ENCODE peak calls at places on chromosome 13, in four cellular contexts. W, I, R and C are unnamed samples. For H3K9me3, the result is how much of the 10 kb centered on the place peaks cover.

GRCh38 chr13:99312493-99312883 is 5.3 kb upstream of the GPR183 start:
- DNase-seq in I (peak), W (no peak), R (no peak), C (no peak)

GRCh38 chr13:75468602-75469001 is 13.4 kb downstream of the TBC1D4 start:
- DNase-seq in I (no peak), R (no peak), W (no peak), C (no peak)

GRCh38 chr13:76825415-76825814 is 60.8 kb downstream of the KCTD12 start:
- DNase-seq in I (no peak), R (no peak), W (no peak), C (no peak)

GRCh38 chr13:51500687-51501086 is 47.9 kb upstream of the INTS6 start:
- DNase-seq in R (no peak), I (no peak), W (no peak), C (no peak)

GRCh38 chr13:24348797-24349515 is 39.6 kb downstream of the C1QTNF9 start:
- DNase-seq in I (peak), W (peak), R (peak), C (peak)

GRCh38 chr13:39016789-39017188 is 21.1 kb downstream of the PROSER1 start:
- DNase-seq in I (no peak), R (no peak), W (no peak), C (peak)

GRCh38 chr13:100564444-100565223 is 24.0 kb downstream of the GGACT start:
- DNase-seq in W (no peak), R (no peak), I (no peak), C (no peak)

GRCh38 chr13:78689011-78689410 is 30.1 kb upstream of the OBI1 start:
- DNase-seq in I (no peak), R (no peak), W (no peak), C (peak)

GRCh38 chr13:88288326-88288725 is 617.2 kb downstream of the SLITRK5 start:
- DNase-seq in W (no peak), R (no peak), I (no peak), C (no peak)

GRCh38 chr13:97762141-97762540 is 191.3 kb upstream of the IPO5 start:
- DNase-seq in R (no peak), W (no peak), I (no peak), C (no peak)

GRCh38 chr13:97753269-97753668 is 200.2 kb upstream of the IPO5 start:
- DNase-seq in I (no peak), R (no peak), W (no peak), C (no peak)

GRCh38 chr13:97757807-97758206 is 195.7 kb upstream of the IPO5 start:
- DNase-seq in R (no peak), I (no peak), W (no peak), C (no peak)

GRCh38 chr13:97753942-97754670 is 199.4 kb upstream of the IPO5 start:
- DNase-seq in W (no peak), I (no peak), R (no peak), C (no peak)

GRCh38 chr13:97758317-97758716 is 195.2 kb upstream of the IPO5 start:
- DNase-seq in I (no peak), R (no peak), W (no peak), C (no peak)
- H3K9me3 ChIP-seq in I (under half), R (under half), W (under half), C (under half)

GRCh38 chr13:73075546-73075945 is 16.7 kb downstream of the KLF5 start:
- DNase-seq in W (no peak), R (peak), I (no peak), C (peak)

GRCh38 chr13:73070451-73070850 is 11.6 kb downstream of the KLF5 start:
- DNase-seq in I (no peak), W (no peak), R (peak), C (peak)

GRCh38 chr13:73073050-73073449 is 14.2 kb downstream of the KLF5 start:
- DNase-seq in R (peak), W (no peak), I (no peak), C (peak)

GRCh38 chr13:73074101-73074500 is 15.3 kb downstream of the KLF5 start:
- DNase-seq in I (no peak), R (peak), W (no peak), C (peak)

GRCh38 chr13:73072501-73072900 is 13.7 kb downstream of the KLF5 start:
- DNase-seq in I (no peak), W (no peak), R (peak), C (peak)
- H3K27ac ChIP-seq in I (peak), W (peak), R (peak), C (peak)

GRCh38 chr13:49878682-49879081 is 57.5 kb downstream of the SPRYD7 start:
- DNase-seq in R (no peak), I (no peak), W (no peak), C (no peak)

GRCh38 chr13:49874430-49874829 is 61.7 kb downstream of the SPRYD7 start:
- DNase-seq in I (no peak), W (no peak), R (no peak), C (no peak)

GRCh38 chr13:49877629-49878218 is 58.4 kb downstream of the SPRYD7 start:
- DNase-seq in W (no peak), R (no peak), I (no peak), C (no peak)
- H3K9me3 ChIP-seq in W (under half), R (under half), I (under half), C (under half)

GRCh38 chr13:27018882-27019281 is 152.7 kb downstream of the USP12 start:
- DNase-seq in W (no peak), R (no peak), I (no peak), C (no peak)

GRCh38 chr13:27018230-27018875 is 153.3 kb downstream of the USP12 start:
- DNase-seq in W (peak), I (no peak), R (no peak), C (no peak)

GRCh38 chr13:27022571-27023311 is 148.9 kb downstream of the USP12 start:
- DNase-seq in I (no peak), W (peak), R (no peak), C (no peak)

GRCh38 chr13:27023385-27023784 is 148.2 kb downstream of the USP12 start:
- DNase-seq in I (no peak), W (no peak), R (no peak), C (no peak)

GRCh38 chr13:27020415-27020814 is 151.2 kb downstream of the USP12 start:
- DNase-seq in I (no peak), W (no peak), R (no peak), C (no peak)
- H3K27ac ChIP-seq in I (no peak), W (no peak), R (no peak), C (no peak)

GRCh38 chr13:59121507-59121906 is 1042.2 kb downstream of the DIAPH3 start:
- DNase-seq in I (no peak), W (no peak), R (no peak), C (no peak)
- H3K9me3 ChIP-seq in I (under half), W (under half), R (under half), C (under half)

DNA sequence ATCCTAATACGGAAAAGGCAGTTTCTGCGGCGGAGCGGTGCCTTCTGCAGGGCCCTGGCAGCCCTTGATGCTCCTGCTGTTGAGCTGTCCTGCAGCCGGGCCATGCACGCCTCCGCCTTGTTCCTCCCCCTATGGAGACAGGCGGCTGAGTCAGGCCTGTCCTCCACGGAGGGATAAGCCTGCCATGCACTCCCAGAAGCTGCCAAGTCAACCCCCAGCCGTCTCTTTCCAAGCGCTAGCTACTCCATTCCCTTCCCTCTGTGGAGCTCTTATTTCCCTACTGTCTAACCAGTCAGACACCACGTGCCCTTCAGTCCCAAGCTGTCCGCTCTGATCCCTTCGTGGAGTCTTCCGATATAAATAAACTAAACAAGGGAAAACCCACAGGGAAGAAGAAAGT is 197.0 kb downstream of the COL4A1 start:
- DNase-seq in W (no peak), R (peak), I (no peak), C (no peak)
- H3K27ac ChIP-seq in W (no peak), R (no peak), I (no peak), C (no peak)

GRCh38 chr13:111852701-111853100 is 214.2 kb upstream of the SOX1 start:
- DNase-seq in R (no peak), I (no peak), W (no peak), C (no peak)

GRCh38 chr13:111854403-111854802 is 212.5 kb upstream of the SOX1 start:
- DNase-seq in I (no peak), W (no peak), R (no peak), C (no peak)

GRCh38 chr13:111853146-111853545 is 213.8 kb upstream of the SOX1 start:
- DNase-seq in R (no peak), I (no peak), W (no peak), C (no peak)

GRCh38 chr13:111855016-111855590 is 211.8 kb upstream of the SOX1 start:
- DNase-seq in I (no peak), W (no peak), R (no peak), C (no peak)

DNA sequence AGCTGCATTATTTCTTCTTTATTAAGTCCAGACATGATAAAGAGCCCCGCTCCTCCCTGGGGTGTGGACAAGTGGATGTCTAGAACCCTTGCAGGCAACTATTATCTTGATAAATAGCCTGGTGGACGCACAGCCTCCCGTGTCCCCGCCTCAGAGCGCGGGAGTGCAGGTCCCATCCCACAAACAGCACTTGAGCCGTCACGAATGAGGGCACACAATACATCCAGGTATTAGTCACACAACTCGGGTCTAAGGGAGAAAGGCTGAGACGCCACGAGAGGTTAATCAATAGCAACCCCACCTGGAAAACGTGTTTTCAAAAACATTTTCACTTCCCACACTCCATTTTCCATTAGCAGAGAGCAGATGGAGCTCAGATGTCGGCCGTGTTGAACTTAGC is 213.2 kb upstream of the SOX1 start:
- DNase-seq in I (no peak), R (no peak), W (no peak), C (no peak)
- H3K9me3 ChIP-seq in I (under half), R (under half), W (under half), C (under half)

GRCh38 chr13:49610176-49610575 is 18.1 kb upstream of the ARL11 start:
- DNase-seq in I (no peak), W (no peak), R (no peak), C (no peak)
- H3K27ac ChIP-seq in I (no peak), W (no peak), R (no peak), C (peak)